ENCODE peak calls at places on chromosomes 12 and 14, in four cellular contexts. Z is IMR-90, O is H1, P is GM12878. Q is an unnamed sample.

GRCh38 chr12:115451785-115452736 is 768.1 kb upstream of the TBX3 start:
- DNase-seq in O (peak), Z (peak), P (no peak), Q (peak)

GRCh38 chr12:102964872-102965271 is 7.4 kb downstream of the ASCL1 start:
- DNase-seq in P (no peak), Z (no peak), O (peak), Q (no peak)

GRCh38 chr14:72634910-72635647 is 258.8 kb downstream of the DPF3 start:
- DNase-seq in P (peak), O (peak), Z (no peak), Q (no peak)

GRCh38 chr12:12612403-12612802 is 727 bp downstream of the CREBL2 start:
- DNase-seq in P (no peak), O (no peak), Z (peak), Q (peak)

GRCh38 chr12:94266796-94267529 is 118.6 kb downstream of the PLXNC1 start:
- DNase-seq in P (no peak), Z (peak), O (no peak), Q (no peak)

GRCh38 chr12:107748472-107748871 is 12.5 kb downstream of the PRDM4 start:
- DNase-seq in O (no peak), Z (peak), P (no peak), Q (no peak)

GRCh38 chr14:88168498-88169165 is 154.4 kb downstream of the KCNK10 start:
- DNase-seq in P (no peak), Z (peak), O (peak), Q (peak)

GRCh38 chr12:60266381-60266852 is 670.6 kb downstream of the SLC16A7 start:
- DNase-seq in P (no peak), Z (peak), O (no peak), Q (no peak)

GRCh38 chr12:14811486-14811885 is 2.5 kb downstream of the SMCO3 start:
- DNase-seq in O (no peak), P (no peak), Z (no peak), Q (no peak)

GRCh38 chr12:52494518-52494917 is 1.5 kb upstream of the KRT6A start:
- DNase-seq in O (no peak), P (no peak), Z (no peak), Q (no peak)

GRCh38 chr12:46891306-46891705 is 65.5 kb upstream of the SLC38A4 start:
- DNase-seq in Z (peak), P (no peak), O (no peak), Q (no peak)

GRCh38 chr12:122322501-122322900 is 56.2 kb upstream of the VPS33A start:
- DNase-seq in O (no peak), Z (peak), P (no peak), Q (no peak)

GRCh38 chr14:21852775-21853174 is 179.2 kb upstream of the OR4E1 start:
- DNase-seq in P (no peak), Z (no peak), O (no peak), Q (no peak)

GRCh38 chr14:22567437-22567836 is 21.6 kb downstream of the DAD1 start:
- DNase-seq in P (no peak), O (no peak), Z (no peak), Q (no peak)

GRCh38 chr12:38911611-38912010 is 6.2 kb upstream of the CPNE8 start:
- DNase-seq in O (no peak), P (no peak), Z (no peak), Q (no peak)

DNA sequence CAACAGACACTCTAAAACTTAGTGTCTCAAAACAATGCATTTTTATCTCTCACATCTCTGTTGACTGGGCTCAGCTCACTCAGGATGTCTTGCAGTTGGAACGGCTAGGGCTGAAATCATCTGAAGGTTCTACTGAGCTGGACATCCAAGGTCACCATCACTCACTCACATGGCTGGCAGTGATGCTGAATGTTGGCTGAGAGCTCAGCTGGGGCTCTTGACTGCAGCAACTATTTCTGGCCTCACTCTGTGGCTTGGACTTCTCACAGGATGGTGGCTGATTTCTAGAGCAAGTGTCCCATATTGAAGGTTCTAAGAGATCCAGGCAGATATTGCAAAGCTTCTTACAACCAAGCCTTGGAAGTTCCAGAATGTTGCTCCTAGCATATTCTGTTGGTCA is 166.5 kb downstream of the ZFP36L1 start:
- DNase-seq in Z (no peak), P (no peak), O (peak), Q (no peak)
- TF ChIP-seq CHD1 in Z (no peak), P (no peak), O (no peak), Q (no peak)

DNA sequence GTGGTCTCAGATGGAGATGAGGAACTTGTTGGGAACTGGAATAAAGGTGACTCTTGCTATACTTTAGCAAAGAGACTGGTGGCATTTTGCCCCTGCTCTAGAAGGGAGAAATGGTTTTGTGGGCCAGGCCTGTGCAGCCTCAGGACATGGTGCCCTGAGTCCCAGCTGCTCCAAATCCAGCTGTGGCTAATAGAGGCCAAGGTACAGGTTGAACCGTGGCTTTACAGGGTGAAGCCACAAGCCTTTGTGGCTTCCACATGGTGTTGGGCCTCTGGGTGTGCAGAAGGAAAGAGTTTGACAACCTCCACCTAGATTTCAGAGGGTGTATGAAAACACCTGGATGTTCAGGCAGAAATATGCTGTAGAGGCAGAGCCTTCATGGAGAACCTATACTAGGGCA is 586.0 kb downstream of the FLRT2 start:
- DNase-seq in P (no peak), O (no peak), Z (no peak), Q (no peak)
- TF ChIP-seq CHD1 in P (no peak), O (no peak), Z (no peak), Q (no peak)

DNA sequence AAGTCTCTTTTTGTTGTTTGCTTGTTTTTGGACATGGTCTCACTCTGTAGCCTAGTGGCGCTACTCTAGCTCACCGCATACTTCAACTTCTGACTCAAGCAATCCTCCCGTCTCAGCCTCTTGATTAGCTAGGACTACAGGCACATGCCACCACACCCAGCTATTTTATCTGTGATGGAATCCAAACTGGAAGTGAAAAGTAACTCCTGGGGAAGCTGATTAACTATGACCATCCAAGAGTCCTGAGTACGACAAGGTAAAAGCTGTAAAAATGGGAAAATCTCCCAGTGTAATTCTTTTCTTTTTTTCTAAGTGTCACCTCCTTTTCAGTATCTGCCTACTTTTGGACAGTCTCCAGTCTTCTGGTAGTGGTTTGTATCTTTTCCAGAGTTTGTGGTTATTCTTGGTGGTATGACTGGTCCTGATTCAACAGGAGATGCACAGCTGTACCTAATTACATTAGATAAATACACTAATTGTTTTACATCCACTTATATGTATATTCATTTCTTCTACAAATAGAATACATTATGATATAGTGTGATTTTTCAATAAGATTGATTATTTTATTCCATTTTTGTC is 97.8 kb downstream of the SLC6A15 start:
- DNase-seq in O (no peak), P (no peak), Z (peak), Q (no peak)
- TF ChIP-seq CHD1 in O (no peak), P (no peak), Z (no peak), Q (no peak)

GRCh38 chr12:65278576-65279386 is at the start of gene MSRB3:
- DNase-seq in P (no peak), O (peak), Z (peak), Q (peak)
- TF ChIP-seq CHD1 in P (no peak), O (no peak), Z (no peak), Q (no peak)

GRCh38 chr14:105864651-105865265 is 338.4 kb downstream of the TMEM121 start:
- DNase-seq in Z (no peak), P (no peak), O (no peak), Q (no peak)
- TF ChIP-seq CHD1 in Z (no peak), P (no peak), O (no peak), Q (no peak)

GRCh38 chr14:64196668-64197411 is 97.3 kb downstream of the ESR2 start:
- DNase-seq in P (no peak), O (peak), Z (peak), Q (peak)
- TF ChIP-seq CHD1 in P (no peak), O (no peak), Z (no peak), Q (no peak)

Q was measured in K562.